ENCODE peak calls at places on chromosomes 16 and 17, in four cellular contexts. E, C, R and T are unnamed samples.

GRCh38 chr17:57442914-57443571 is 186.7 kb downstream of the MSI2 start:
- DNase-seq in R (peak; percentile 67), C (peak; percentile 89), E (peak; percentile 29), T (no peak)

GRCh38 chr17:45376171-45376564 is 56.5 kb downstream of the ARHGAP27 start:
- DNase-seq in E (no peak), C (no peak), R (no peak), T (peak; percentile 2)

GRCh38 chr16:19169081-19169639 is 1.1 kb downstream of the SYT17 start:
- DNase-seq in R (no peak), C (no peak), E (no peak), T (no peak)

GRCh38 chr16:56866955-56867830 is 2.2 kb downstream of the SLC12A3 start:
- DNase-seq in C (no peak), R (peak; percentile 78), E (peak; percentile 43), T (no peak)

GRCh38 chr17:57672205-57672632 is 72.9 kb downstream of the CCDC182 start:
- DNase-seq in R (no peak), E (no peak), C (peak; percentile 50), T (no peak)

GRCh38 chr17:16434662-16435061 is 19.3 kb downstream of the TRPV2 start:
- DNase-seq in E (no peak), C (no peak), R (no peak), T (no peak)

GRCh38 chr16:48334325-48334724 is 50.9 kb downstream of the SIAH1 start:
- DNase-seq in C (no peak), E (no peak), R (no peak), T (no peak)

GRCh38 chr16:4612474-4612931 is 2.2 kb downstream of the UBALD1 start:
- DNase-seq in E (no peak), C (peak; percentile 77), R (no peak), T (no peak)

GRCh38 chr17:10052414-10052813 is 146.0 kb downstream of the GAS7 start:
- DNase-seq in R (no peak), E (no peak), C (no peak), T (no peak)

GRCh38 chr17:73290399-73291259 is 21.2 kb downstream of the CDC42EP4 start:
- DNase-seq in C (no peak), E (no peak), R (no peak), T (peak; percentile 31)

GRCh38 chr16:26511463-26511862 is 555.3 kb upstream of the C16orf82 start:
- DNase-seq in C (no peak), E (no peak), R (no peak), T (no peak)

GRCh38 chr17:59706900-59707181 is 389 bp downstream of the PTRH2 start:
- DNase-seq in C (no peak), R (no peak), E (no peak), T (no peak)

GRCh38 chr17:82356028-82356427 is 3.0 kb upstream of the TEX19 start:
- DNase-seq in E (no peak), C (no peak), R (no peak), T (no peak)

GRCh38 chr16:4323845-4324478 is 8.1 kb downstream of the GLIS2 start:
- DNase-seq in R (no peak), C (no peak), E (no peak), T (peak; percentile 28)

GRCh38 chr17:49585422-49586027 is 9.9 kb downstream of the NXPH3 start:
- DNase-seq in C (no peak), R (no peak), E (no peak), T (no peak)

GRCh38 chr17:34401165-34401564 is 38.1 kb upstream of the CCL1 start:
- DNase-seq in E (no peak), R (no peak), C (no peak), T (no peak)

GRCh38 chr16:90026135-90026534 is 6.9 kb upstream of the DBNDD1 start:
- DNase-seq in C (no peak), E (no peak), R (no peak), T (no peak)

GRCh38 chr17:3885970-3886369 is 6.9 kb downstream of the CAMKK1 start:
- DNase-seq in E (no peak), C (no peak), R (no peak), T (no peak)

GRCh38 chr17:77706938-77707337 is 251.6 kb upstream of the TNRC6C start:
- DNase-seq in C (no peak), E (no peak), R (no peak), T (no peak)
- TF ChIP-seq POLR2A in C (no peak), E (no peak), R (no peak), T (no peak)

GRCh38 chr17:37743875-37744632 is 805 bp downstream of the HNF1B start:
- DNase-seq in C (no peak), E (no peak), R (peak; percentile 55), T (peak; percentile 66)

GRCh38 chr17:37742114-37742761 is 2.6 kb downstream of the HNF1B start:
- DNase-seq in C (no peak), R (peak; percentile 47), E (no peak), T (peak; percentile 62)

GRCh38 chr17:37742762-37743611 is 1.9 kb downstream of the HNF1B start:
- DNase-seq in E (no peak), C (no peak), R (peak; percentile 59), T (peak; percentile 50)

GRCh38 chr17:37744633-37744927 is 279 bp downstream of the HNF1B start:
- DNase-seq in R (no peak), E (no peak), C (no peak), T (no peak)

GRCh38 chr17:37743612-37743874 is 1.3 kb downstream of the HNF1B start:
- DNase-seq in R (peak; percentile 80), E (no peak), C (no peak), T (peak; percentile 78)
- H3K4me3 ChIP-seq in R (peak overlapping the region; percentile 60), E (no peak overlapping the region), C (no peak overlapping the region), T (peak overlapping the region; percentile 73)

GRCh38 chr17:61413654-61414133 is 14.1 kb downstream of the TBX2 start:
- DNase-seq in E (no peak), C (peak; percentile 37), R (no peak), T (no peak)

GRCh38 chr17:61412860-61413653 is 13.4 kb downstream of the TBX2 start:
- DNase-seq in E (no peak), R (peak; percentile 41), C (no peak), T (no peak)

GRCh38 chr17:61410555-61411089 is 11.0 kb downstream of the TBX2 start:
- DNase-seq in C (peak; percentile 91), R (peak; percentile 85), E (no peak), T (peak; percentile 83)

GRCh38 chr17:61411114-61411943 is 11.7 kb downstream of the TBX2 start:
- DNase-seq in E (peak; percentile 17), C (peak; percentile 85), R (peak; percentile 62), T (peak; percentile 64)

DNA sequence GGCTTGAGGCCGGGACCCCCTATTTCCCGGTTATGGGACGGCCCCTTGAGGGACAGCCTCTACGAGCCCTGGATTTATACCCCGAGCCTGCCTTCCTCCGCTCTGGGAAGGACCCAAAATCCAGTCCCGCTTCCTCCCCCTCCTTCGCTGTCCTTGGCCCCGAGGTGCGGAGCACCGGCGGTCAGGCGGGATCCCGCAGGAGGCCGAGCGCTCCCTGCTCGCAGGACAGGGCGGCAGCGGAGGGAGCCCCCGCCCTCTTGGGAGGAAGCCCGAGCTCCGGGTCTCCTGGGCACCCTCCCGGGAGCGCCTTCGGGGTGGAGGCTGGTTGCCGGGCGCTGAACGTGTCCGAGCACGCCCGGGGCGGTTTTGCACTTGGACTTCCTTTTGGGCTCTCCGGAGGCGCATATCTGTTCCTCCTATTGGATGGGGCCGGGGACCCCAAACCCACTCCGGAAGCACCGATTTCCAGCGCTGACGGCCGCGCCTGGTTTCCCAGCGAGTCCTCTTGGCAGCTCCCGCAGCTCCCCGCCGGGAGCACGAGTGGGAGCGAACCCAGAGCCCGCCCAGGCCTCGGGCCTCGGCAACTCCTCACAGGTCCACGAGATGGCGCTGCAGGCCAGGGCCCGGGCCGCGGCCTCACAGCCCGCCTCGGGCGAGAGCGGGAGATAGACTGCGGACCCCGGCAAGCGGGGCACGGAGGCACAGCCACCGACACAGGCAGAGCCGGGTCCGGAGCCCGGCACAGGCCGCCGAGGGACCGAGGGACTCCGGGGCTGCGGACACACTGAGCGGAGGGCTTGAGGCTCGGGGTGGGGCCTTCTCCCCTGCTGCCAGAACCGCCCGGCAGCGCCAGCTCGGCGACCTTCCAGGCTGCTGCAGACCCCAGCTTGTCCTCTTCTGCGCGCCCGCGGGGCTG is 12.6 kb downstream of the TBX2 start:
- DNase-seq in C (peak; percentile 95), E (peak; percentile 47), R (peak; percentile 86), T (peak; percentile 83)
- TF ChIP-seq POLR2A in C (no peak), E (no peak), R (no peak), T (peak; percentile 24)

DNA sequence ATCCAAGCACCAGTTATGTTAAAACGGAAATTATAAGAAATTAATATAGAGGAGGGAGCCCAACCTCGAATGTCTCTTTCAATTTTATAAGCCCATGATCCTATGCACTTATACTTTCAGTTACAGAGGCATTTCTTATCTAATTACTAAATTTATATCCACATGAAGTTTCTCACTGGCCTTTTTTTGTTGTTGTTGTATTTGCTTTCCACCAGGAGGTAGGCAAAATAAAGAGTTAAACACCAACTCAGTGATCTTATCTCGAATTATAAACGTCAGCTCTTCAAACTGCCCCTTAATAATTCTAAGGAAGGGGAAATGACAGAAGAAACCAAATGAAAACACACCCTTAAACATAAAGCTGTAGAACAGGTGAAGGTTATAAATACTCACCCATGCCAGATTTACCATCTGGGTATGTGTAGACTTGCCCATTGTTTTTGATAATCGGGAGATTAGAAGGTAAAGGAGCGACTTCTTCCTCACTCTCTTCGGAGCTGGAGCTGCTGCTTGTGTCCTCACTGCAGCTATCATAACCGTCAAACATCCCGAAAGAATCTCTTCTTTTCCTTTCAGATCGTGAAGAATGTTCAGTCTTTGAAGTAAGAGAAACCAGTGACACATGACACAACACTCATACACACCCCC is 35.1 kb downstream of the MBTD1 start:
- DNase-seq in E (no peak), C (no peak), R (no peak), T (no peak)
- H3K4me3 ChIP-seq in E (no peak overlapping the region), C (no peak overlapping the region), R (no peak overlapping the region), T (no peak overlapping the region)

DNA sequence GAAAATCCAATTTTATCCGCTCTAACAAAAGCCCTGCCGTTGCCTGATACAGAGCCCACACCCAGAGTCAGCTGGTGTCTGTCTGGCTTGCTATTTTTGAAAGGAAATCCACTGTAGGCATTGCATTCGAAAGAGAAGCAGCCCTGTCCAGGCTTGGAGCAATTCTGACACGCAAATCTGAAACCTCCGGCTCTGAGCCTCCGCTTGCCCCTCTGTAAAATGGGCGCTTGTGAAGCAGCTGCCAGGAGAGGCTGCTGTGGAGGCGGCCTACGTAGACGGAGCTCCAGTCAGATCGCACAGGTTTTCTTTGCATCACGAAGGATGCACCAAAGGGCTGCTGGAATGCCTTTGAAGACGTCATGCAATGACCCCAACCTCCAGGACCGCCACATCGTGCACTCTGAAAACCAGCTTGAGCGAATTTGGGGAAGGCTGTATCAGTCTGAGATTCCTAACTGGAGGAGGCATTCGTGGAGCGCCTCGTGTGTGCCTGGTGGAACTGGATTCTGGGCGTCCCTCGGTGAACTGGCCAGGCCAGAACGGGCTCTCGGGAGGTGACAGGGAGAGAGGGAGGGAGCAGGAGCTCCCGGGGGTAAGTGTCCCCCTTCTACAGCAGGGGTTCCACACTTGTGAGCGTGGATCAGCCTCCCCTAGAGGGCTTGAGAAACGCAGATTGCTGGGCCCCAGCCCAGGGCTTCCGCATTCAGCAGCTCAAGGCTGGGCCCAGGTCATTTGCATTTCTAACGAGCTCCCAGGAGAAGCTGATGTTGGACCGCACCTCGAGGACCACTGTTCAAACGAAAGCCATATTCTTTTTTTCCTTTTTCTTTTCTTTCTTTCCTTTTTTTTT is 215.5 kb downstream of the MRTFB start:
- DNase-seq in C (no peak), R (peak; percentile 62), E (no peak), T (no peak)
- TF ChIP-seq POLR2A in C (no peak), R (no peak), E (no peak), T (no peak)

GRCh38 chr17:31594416-31594815 is 202.9 kb downstream of the RAB11FIP4 start:
- DNase-seq in E (no peak), R (no peak), C (peak; percentile 4), T (no peak)
- H3K4me3 ChIP-seq in E (no peak overlapping the region), R (no peak overlapping the region), C (no peak overlapping the region), T (no peak overlapping the region)